ENCODE peak calls at places on chromosomes 16 and 17, in eight cellular contexts. I, V, X, D, J, C, O and R are unnamed samples.

GRCh38 chr16:12462690-12463646 is 340.7 kb downstream of the CPPED1 start:
- DNase-seq in I (no peak), V (no peak), X (no peak), D (no peak), J (no peak), C (no peak), O (no peak), R (no peak)

GRCh38 chr16:88382491-88383400 is at the start of gene ZNF469:
- DNase-seq in I (no peak), V (no peak), X (no peak), D (no peak), J (no peak), C (peak), O (no peak), R (peak)

GRCh38 chr16:57994778-57995177 is 5.7 kb downstream of the ZNF319 start:
- DNase-seq in I (peak), V (peak), X (no peak), D (no peak), J (no peak), C (peak), O (peak), R (peak)

GRCh38 chr17:34241062-34241461 is 14.0 kb upstream of the CCL2 start:
- DNase-seq in I (no peak), V (peak), X (no peak), D (no peak), J (no peak), C (no peak), O (no peak), R (peak)

GRCh38 chr17:51395621-51396020 is 135.3 kb downstream of the UTP18 start:
- DNase-seq in I (no peak), V (no peak), X (no peak), D (no peak), J (no peak), C (no peak), O (no peak), R (no peak)

GRCh38 chr16:50154369-50154947 is 1.4 kb downstream of the TENT4B start:
- DNase-seq in I (no peak), V (peak), X (no peak), D (no peak), J (no peak), C (no peak), O (no peak), R (no peak)

GRCh38 chr16:56269824-56270684 is 78.8 kb downstream of the GNAO1 start:
- DNase-seq in I (no peak), V (peak), X (no peak), D (no peak), J (no peak), C (no peak), O (no peak), R (peak)

GRCh38 chr16:53357208-53357586 is 77.1 kb upstream of the RBL2 start:
- DNase-seq in I (no peak), V (no peak), X (no peak), D (no peak), J (no peak), C (no peak), O (no peak), R (no peak)

GRCh38 chr16:77499373-77500285 is 64.8 kb upstream of the ADAMTS18 start:
- DNase-seq in I (no peak), V (peak), X (peak), D (no peak), J (no peak), C (no peak), O (no peak), R (no peak)

GRCh38 chr16:78522327-78522726 is 422.9 kb downstream of the WWOX start:
- DNase-seq in I (no peak), V (no peak), X (peak), D (no peak), J (no peak), C (no peak), O (no peak), R (no peak)

GRCh38 chr17:13600475-13601316 is 1.0 kb downstream of the HS3ST3A1 start:
- DNase-seq in I (no peak), V (no peak), X (no peak), D (no peak), J (peak), C (no peak), O (peak), R (no peak)

GRCh38 chr17:1186923-1187771 is 7.4 kb upstream of the ABR start:
- DNase-seq in I (no peak), V (peak), X (peak), D (peak), J (peak), C (peak), O (peak), R (peak)

GRCh38 chr16:78045865-78046581 is 23.7 kb downstream of the CLEC3A start:
- DNase-seq in I (no peak), V (peak), X (peak), D (peak), J (peak), C (no peak), O (peak), R (peak)

GRCh38 chr17:15288859-15289258 is 23.7 kb upstream of the PMP22 start:
- DNase-seq in I (no peak), V (no peak), X (no peak), D (no peak), J (no peak), C (no peak), O (no peak), R (no peak)

GRCh38 chr17:21214777-21215541 is 998 bp upstream of the TMEM11 start:
- DNase-seq in I (no peak), V (peak), X (no peak), D (no peak), J (no peak), C (peak), O (peak), R (no peak)

GRCh38 chr17:82367724-82368524 is 3.6 kb upstream of the UTS2R start:
- DNase-seq in I (no peak), V (no peak), X (no peak), D (no peak), J (no peak), C (no peak), O (no peak), R (no peak)

GRCh38 chr16:3188925-3189825 is 1.2 kb downstream of the OR1F1 start:
- DNase-seq in I (peak), V (no peak), X (no peak), D (peak), J (no peak), C (peak), O (peak), R (no peak)

GRCh38 chr17:66807182-66807581 is 27.7 kb upstream of the CACNG5 start:
- DNase-seq in I (no peak), V (no peak), X (no peak), D (no peak), J (no peak), C (no peak), O (no peak), R (peak)

GRCh38 chr17:35973333-35974260 is 7.7 kb downstream of the CCL16 start:
- DNase-seq in I (no peak), V (peak), X (no peak), D (no peak), J (peak), C (no peak), O (no peak), R (no peak)

GRCh38 chr16:85490971-85491771 is 122.0 kb upstream of the GSE1 start:
- DNase-seq in I (no peak), V (no peak), X (no peak), D (peak), J (no peak), C (peak), O (no peak), R (no peak)

GRCh38 chr17:78168906-78169793 is 769 bp downstream of the SYNGR2 start:
- DNase-seq in I (no peak), V (peak), X (peak), D (peak), J (peak), C (peak), O (no peak), R (no peak)

GRCh38 chr16:10992112-10992511 is 47.7 kb downstream of the CLEC16A start:
- DNase-seq in I (no peak), V (no peak), X (no peak), D (no peak), J (no peak), C (no peak), O (no peak), R (no peak)

GRCh38 chr16:85418978-85419491 is 194.1 kb upstream of the GSE1 start:
- DNase-seq in I (peak), V (no peak), X (no peak), D (no peak), J (no peak), C (no peak), O (no peak), R (peak)

GRCh38 chr17:42101513-42102292 is 3.4 kb upstream of the ZNF385C start:
- DNase-seq in I (no peak), V (peak), X (peak), D (peak), J (peak), C (peak), O (peak), R (no peak)

GRCh38 chr17:41455236-41455635 is 11.9 kb downstream of the KRT32 start:
- DNase-seq in I (no peak), V (no peak), X (no peak), D (no peak), J (no peak), C (no peak), O (no peak), R (no peak)

GRCh38 chr16:64381979-64382378 is 739.9 kb downstream of the CDH11 start:
- DNase-seq in I (no peak), V (no peak), X (no peak), D (no peak), J (no peak), C (no peak), O (no peak), R (no peak)

GRCh38 chr17:78271419-78272160 is 40.2 kb downstream of the TMEM235 start:
- DNase-seq in I (no peak), V (no peak), X (no peak), D (no peak), J (no peak), C (no peak), O (no peak), R (no peak)

GRCh38 chr16:20026673-20027072 is 47.0 kb downstream of the GPR139 start:
- DNase-seq in I (no peak), V (no peak), X (no peak), D (no peak), J (no peak), C (no peak), O (no peak), R (no peak)

GRCh38 chr16:73268311-73268997 is 220.5 kb upstream of the ZFHX3 start:
- DNase-seq in I (peak), V (no peak), X (no peak), D (no peak), J (no peak), C (no peak), O (no peak), R (no peak)

GRCh38 chr17:66533572-66533971 is 231.2 kb downstream of the PRKCA start:
- DNase-seq in I (no peak), V (no peak), X (peak), D (no peak), J (peak), C (no peak), O (peak), R (no peak)

GRCh38 chr17:53492532-53492931 is 330.2 kb upstream of the KIF2B start:
- DNase-seq in I (no peak), V (no peak), X (no peak), D (no peak), J (no peak), C (no peak), O (no peak), R (no peak)

GRCh38 chr16:23072084-23072599 is 77.1 kb downstream of the USP31 start:
- DNase-seq in I (no peak), V (peak), X (peak), D (no peak), J (no peak), C (peak), O (no peak), R (peak)

GRCh38 chr16:83842755-83843507 is 35.2 kb downstream of the HSBP1 start:
- DNase-seq in I (no peak), V (no peak), X (no peak), D (no peak), J (no peak), C (no peak), O (no peak), R (no peak)

GRCh38 chr17:39069114-39069756 is 82.2 kb downstream of the PLXDC1 start:
- DNase-seq in I (no peak), V (no peak), X (peak), D (no peak), J (no peak), C (peak), O (no peak), R (no peak)

GRCh38 chr17:57577751-57578607 is 167.1 kb downstream of the CCDC182 start:
- DNase-seq in I (no peak), V (no peak), X (peak), D (no peak), J (no peak), C (no peak), O (peak), R (no peak)

GRCh38 chr16:25080420-25081131 is 31.0 kb upstream of the LCMT1 start:
- DNase-seq in I (no peak), V (no peak), X (no peak), D (no peak), J (no peak), C (no peak), O (no peak), R (no peak)

GRCh38 chr16:7376227-7376626 is 43.6 kb downstream of the RBFOX1 start:
- DNase-seq in I (no peak), V (no peak), X (no peak), D (no peak), J (no peak), C (no peak), O (no peak), R (no peak)

GRCh38 chr16:76910931-76911330 is 280.1 kb upstream of the MON1B start:
- DNase-seq in I (no peak), V (no peak), X (no peak), D (no peak), J (no peak), C (no peak), O (no peak), R (no peak)